ENCODE peak calls at places on chromosomes 4 and X, in six cellular contexts. One of them, this sample, is unnamed.

GRCh38 chr4:88219099-88219498 is 60.7 kb upstream of the ABCG2 start:
- DNase-seq in aorta: no peak
- DNase-seq in IMR-90: peak
- DNase-seq in GM23248: peak
- DNase-seq in kidney: no peak
- DNase-seq in Panc1: peak
- DNase-seq in this sample: peak

GRCh38 chr4:140239311-140239710 is 85.3 kb upstream of the MAML3 start:
- DNase-seq in aorta: no peak
- DNase-seq in IMR-90: no peak
- DNase-seq in GM23248: no peak
- DNase-seq in kidney: no peak
- DNase-seq in Panc1: no peak
- DNase-seq in this sample: no peak

GRCh38 chr4:85639946-85640345 is 165.0 kb downstream of the ARHGAP24 start:
- DNase-seq in aorta: no peak
- DNase-seq in IMR-90: no peak
- DNase-seq in GM23248: no peak
- DNase-seq in kidney: no peak
- DNase-seq in Panc1: no peak
- DNase-seq in this sample: no peak

GRCh38 chr4:186930024-186930423 is 206.4 kb upstream of the FAT1 start:
- DNase-seq in aorta: no peak
- DNase-seq in IMR-90: no peak
- DNase-seq in GM23248: no peak
- DNase-seq in kidney: no peak
- DNase-seq in Panc1: no peak
- DNase-seq in this sample: no peak

GRCh38 chr4:54942735-54943134 is 182.7 kb downstream of the KDR start:
- DNase-seq in aorta: no peak
- DNase-seq in IMR-90: no peak
- DNase-seq in GM23248: no peak
- DNase-seq in kidney: no peak
- DNase-seq in Panc1: no peak
- DNase-seq in this sample: no peak

GRCh38 chrX:7083468-7084396 is 63.8 kb upstream of the STS start:
- DNase-seq in aorta: no peak
- DNase-seq in IMR-90: peak
- DNase-seq in GM23248: peak
- DNase-seq in kidney: no peak
- DNase-seq in Panc1: no peak
- DNase-seq in this sample: peak

GRCh38 chrX:49155243-49155899 is 7.2 kb upstream of the MAGIX start:
- DNase-seq in aorta: no peak
- DNase-seq in IMR-90: peak
- DNase-seq in GM23248: peak
- DNase-seq in kidney: no peak
- DNase-seq in Panc1: no peak
- DNase-seq in this sample: peak

GRCh38 chrX:10325606-10326005 is 168.8 kb downstream of the CLCN4 start:
- DNase-seq in aorta: no peak
- DNase-seq in IMR-90: peak
- DNase-seq in GM23248: peak
- DNase-seq in kidney: no peak
- DNase-seq in Panc1: no peak
- DNase-seq in this sample: peak

GRCh38 chr4:28709821-28710330 is 1849.2 kb downstream of the STIM2 start:
- DNase-seq in aorta: no peak
- DNase-seq in IMR-90: peak
- DNase-seq in GM23248: no peak
- DNase-seq in kidney: no peak
- DNase-seq in Panc1: no peak
- DNase-seq in this sample: peak

GRCh38 chrX:46837543-46838481 is 969 bp downstream of the RP2 start:
- DNase-seq in aorta: no peak
- DNase-seq in IMR-90: peak
- DNase-seq in GM23248: peak
- DNase-seq in kidney: no peak
- DNase-seq in Panc1: no peak
- DNase-seq in this sample: peak

GRCh38 chr4:167233523-167234387 is 539 bp downstream of the SPOCK3 start:
- DNase-seq in aorta: peak
- DNase-seq in IMR-90: no peak
- DNase-seq in GM23248: peak
- DNase-seq in kidney: no peak
- DNase-seq in Panc1: no peak
- DNase-seq in this sample: peak

GRCh38 chr4:6124386-6125102 is 75.8 kb downstream of the JAKMIP1 start:
- DNase-seq in aorta: no peak
- DNase-seq in IMR-90: no peak
- DNase-seq in GM23248: no peak
- DNase-seq in kidney: no peak
- DNase-seq in Panc1: no peak
- DNase-seq in this sample: no peak

GRCh38 chr4:112516401-112517066 is 554 bp upstream of the NEUROG2 start:
- DNase-seq in aorta: no peak
- DNase-seq in IMR-90: no peak
- DNase-seq in GM23248: no peak
- DNase-seq in kidney: peak
- DNase-seq in Panc1: no peak
- DNase-seq in this sample: no peak

GRCh38 chr4:3613980-3614730 is 81.9 kb upstream of the LRPAP1 start:
- DNase-seq in aorta: no peak
- DNase-seq in IMR-90: no peak
- DNase-seq in GM23248: peak
- DNase-seq in kidney: peak
- DNase-seq in Panc1: no peak
- DNase-seq in this sample: no peak

GRCh38 chrX:130144509-130144908 is 21.1 kb downstream of the AIFM1 start:
- DNase-seq in aorta: no peak
- DNase-seq in IMR-90: peak
- DNase-seq in GM23248: peak
- DNase-seq in kidney: no peak
- DNase-seq in Panc1: no peak
- DNase-seq in this sample: no peak

GRCh38 chr4:123260429-123261052 is 136.1 kb upstream of the SPRY1 start:
- DNase-seq in aorta: no peak
- DNase-seq in IMR-90: no peak
- DNase-seq in GM23248: no peak
- DNase-seq in kidney: no peak
- DNase-seq in Panc1: no peak
- DNase-seq in this sample: no peak

GRCh38 chr4:63831590-63831989 is 577.7 kb downstream of the TECRL start:
- DNase-seq in aorta: no peak
- DNase-seq in IMR-90: no peak
- DNase-seq in GM23248: no peak
- DNase-seq in kidney: no peak
- DNase-seq in Panc1: no peak
- DNase-seq in this sample: no peak

GRCh38 chr4:133565379-133565778 is 416.3 kb downstream of the PCDH10 start:
- DNase-seq in aorta: no peak
- DNase-seq in IMR-90: peak
- DNase-seq in GM23248: no peak
- DNase-seq in kidney: no peak
- DNase-seq in Panc1: no peak
- DNase-seq in this sample: peak

GRCh38 chrX:152907084-152907651 is 9.3 kb downstream of the ZNF185 start:
- DNase-seq in aorta: peak
- DNase-seq in IMR-90: peak
- DNase-seq in GM23248: peak
- DNase-seq in kidney: no peak
- DNase-seq in Panc1: no peak
- DNase-seq in this sample: peak
- H3K27ac ChIP-seq in aorta: no peak
- H3K27ac ChIP-seq in IMR-90: no peak
- H3K27ac ChIP-seq in GM23248: no peak
- H3K27ac ChIP-seq in kidney: no peak
- H3K27ac ChIP-seq in Panc1: no peak
- H3K27ac ChIP-seq in this sample: no peak

GRCh38 chrX:151830911-151831310 is 81.8 kb upstream of the MAGEA4 start:
- DNase-seq in aorta: no peak
- DNase-seq in IMR-90: no peak
- DNase-seq in GM23248: no peak
- DNase-seq in kidney: no peak
- DNase-seq in Panc1: no peak
- DNase-seq in this sample: no peak

GRCh38 chrX:151828434-151829080 is 84.1 kb upstream of the MAGEA4 start:
- DNase-seq in aorta: no peak
- DNase-seq in IMR-90: no peak
- DNase-seq in GM23248: peak
- DNase-seq in kidney: no peak
- DNase-seq in Panc1: no peak
- DNase-seq in this sample: no peak

GRCh38 chrX:151821226-151821625 is 86.7 kb downstream of the CNGA2 start:
- DNase-seq in aorta: no peak
- DNase-seq in IMR-90: no peak
- DNase-seq in GM23248: no peak
- DNase-seq in kidney: no peak
- DNase-seq in Panc1: no peak
- DNase-seq in this sample: no peak

GRCh38 chrX:151825927-151826471 is 86.7 kb upstream of the MAGEA4 start:
- DNase-seq in aorta: no peak
- DNase-seq in IMR-90: peak
- DNase-seq in GM23248: peak
- DNase-seq in kidney: no peak
- DNase-seq in Panc1: no peak
- DNase-seq in this sample: peak
- H3K27ac ChIP-seq in aorta: no peak
- H3K27ac ChIP-seq in IMR-90: no peak
- H3K27ac ChIP-seq in GM23248: peak
- H3K27ac ChIP-seq in kidney: no peak
- H3K27ac ChIP-seq in Panc1: no peak
- H3K27ac ChIP-seq in this sample: no peak

GRCh38 chrX:1084689-1085088 is 127.8 kb downstream of the CRLF2 start:
- DNase-seq in aorta: no peak
- DNase-seq in IMR-90: no peak
- DNase-seq in GM23248: no peak
- DNase-seq in kidney: no peak
- DNase-seq in Panc1: no peak
- DNase-seq in this sample: no peak

DNA sequence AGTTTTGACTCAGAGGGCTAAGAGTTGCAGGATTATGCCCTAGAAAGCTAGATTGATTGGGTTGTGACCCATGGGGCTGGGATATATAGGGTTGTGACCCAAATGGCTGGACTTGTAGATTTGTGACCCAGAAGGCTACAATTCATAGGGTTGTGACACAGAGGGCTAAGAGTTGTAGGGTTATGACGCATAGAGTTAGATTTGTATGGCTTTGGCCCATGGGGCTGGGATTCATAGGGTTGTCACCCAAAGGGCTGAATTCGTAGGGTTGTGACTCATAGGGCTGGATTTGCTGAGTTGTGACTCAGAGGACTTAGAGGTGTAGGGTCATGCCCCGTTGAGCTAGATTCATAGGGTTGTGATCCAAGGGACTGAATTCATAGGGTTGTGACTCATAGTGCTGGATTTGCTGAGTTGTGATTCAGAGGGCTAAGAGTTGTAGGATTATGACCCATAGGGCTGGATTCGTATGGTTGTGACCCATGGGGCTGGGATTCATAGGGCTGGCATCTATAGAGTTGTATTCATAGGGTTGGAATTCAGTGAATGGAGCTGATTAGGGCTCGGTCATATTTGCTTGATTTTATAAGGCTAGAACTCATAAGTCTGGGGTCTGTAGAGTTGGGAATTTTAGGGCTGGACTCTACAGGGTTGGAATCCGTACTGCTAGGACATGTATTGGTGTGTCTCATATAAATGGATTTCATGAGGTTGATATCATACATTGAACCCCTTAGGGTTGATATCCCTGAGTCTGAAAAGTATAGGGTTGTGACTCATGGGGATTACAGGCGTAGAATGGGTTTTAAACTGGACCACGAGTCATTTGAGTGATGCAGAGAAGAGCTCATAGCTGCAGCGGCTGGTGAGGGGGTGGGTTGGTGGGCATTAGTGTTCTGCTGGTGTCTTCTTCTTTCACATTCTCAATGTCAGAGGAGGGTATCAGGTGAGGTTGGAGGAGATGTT is 125.7 kb downstream of the CRLF2 start:
- DNase-seq in aorta: no peak
- DNase-seq in IMR-90: no peak
- DNase-seq in GM23248: no peak
- DNase-seq in kidney: peak
- DNase-seq in Panc1: no peak
- DNase-seq in this sample: no peak
- H3K27ac ChIP-seq in aorta: no peak
- H3K27ac ChIP-seq in IMR-90: no peak
- H3K27ac ChIP-seq in GM23248: no peak
- H3K27ac ChIP-seq in kidney: no peak
- H3K27ac ChIP-seq in Panc1: no peak
- H3K27ac ChIP-seq in this sample: no peak

DNA sequence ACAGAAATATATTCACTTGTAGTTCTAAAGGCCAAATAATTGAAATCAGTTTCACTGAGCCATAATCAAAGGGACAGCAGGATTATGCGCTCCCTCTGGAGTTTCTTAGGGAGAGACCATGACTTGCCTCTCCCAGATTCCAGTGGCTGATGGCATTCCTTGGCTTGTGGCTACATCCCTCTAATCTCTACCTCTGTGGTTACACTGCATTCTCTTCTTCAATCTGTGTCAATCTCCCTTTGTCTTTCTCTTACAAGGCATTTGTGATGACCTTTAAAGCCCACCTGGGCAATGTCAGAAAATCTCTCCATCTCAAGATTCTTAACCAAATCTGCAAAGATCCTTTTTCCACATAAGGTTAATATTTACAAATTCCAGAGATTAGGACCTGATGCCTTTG is 260.2 kb downstream of the UNC5C start:
- DNase-seq in aorta: no peak
- DNase-seq in IMR-90: no peak
- DNase-seq in GM23248: no peak
- DNase-seq in kidney: no peak
- DNase-seq in Panc1: no peak
- DNase-seq in this sample: no peak
- H3K27ac ChIP-seq in aorta: no peak
- H3K27ac ChIP-seq in IMR-90: no peak
- H3K27ac ChIP-seq in GM23248: no peak
- H3K27ac ChIP-seq in kidney: no peak
- H3K27ac ChIP-seq in Panc1: peak
- H3K27ac ChIP-seq in this sample: no peak

DNA sequence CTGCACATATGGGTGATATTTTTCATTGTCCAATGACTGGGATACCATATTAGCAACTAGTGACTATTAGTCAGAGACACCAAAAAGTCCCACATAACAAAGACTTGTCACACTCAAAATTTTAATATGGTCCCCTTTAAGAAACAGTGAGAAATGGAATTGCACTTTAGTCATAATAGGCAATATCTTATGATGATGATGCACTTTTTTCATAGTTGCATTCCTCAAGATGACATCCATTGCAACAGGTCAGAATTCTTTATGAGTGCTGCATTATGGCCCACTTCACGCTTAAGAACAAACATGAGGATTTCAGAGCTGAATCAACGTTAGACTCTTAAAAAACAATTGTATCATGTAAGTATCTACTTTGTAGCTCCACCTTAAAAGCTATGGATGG is 608.4 kb upstream of the HTR2C start:
- DNase-seq in aorta: no peak
- DNase-seq in IMR-90: no peak
- DNase-seq in GM23248: no peak
- DNase-seq in kidney: no peak
- DNase-seq in Panc1: no peak
- DNase-seq in this sample: no peak
- H3K27ac ChIP-seq in aorta: no peak
- H3K27ac ChIP-seq in IMR-90: no peak
- H3K27ac ChIP-seq in GM23248: no peak
- H3K27ac ChIP-seq in kidney: no peak
- H3K27ac ChIP-seq in Panc1: no peak
- H3K27ac ChIP-seq in this sample: no peak